ENCODE peak calls at places on chromosomes 7 and 10, in ten cellular contexts. K, N, P, A, L, E, W, T, V and Q are unnamed samples.

GRCh38 chr7:77422500-77422899 is 6.4 kb upstream of the GSAP start:
- DNase-seq in L (no peak), K (no peak), W (no peak), N (no peak), A (no peak), T (no peak), E (no peak), V (no peak), P (no peak), Q (no peak)

GRCh38 chr10:86673827-86674581 is 5.7 kb downstream of the LDB3 start:
- DNase-seq in P (no peak), N (no peak), V (peak; percentile 70), A (no peak), W (no peak), L (no peak), T (no peak), E (peak; percentile 70), K (no peak), Q (no peak)

GRCh38 chr7:152882576-152883310 is 123.2 kb downstream of the ACTR3B start:
- DNase-seq in T (no peak), E (no peak), P (peak; percentile 24), L (no peak), V (peak; percentile 24), K (no peak), W (no peak), A (no peak), N (no peak), Q (no peak)

GRCh38 chr7:157423886-157424565 is 87.2 kb downstream of the DNAJB6 start:
- DNase-seq in L (no peak), T (no peak), A (no peak), W (no peak), V (no peak), P (no peak), K (no peak), N (no peak), E (no peak), Q (no peak)

GRCh38 chr10:29357962-29358635 is 69.2 kb downstream of the LYZL1 start:
- DNase-seq in N (no peak), W (no peak), P (peak; percentile 45), T (no peak), K (no peak), E (no peak), A (no peak), V (no peak), L (no peak), Q (no peak)

GRCh38 chr7:32206987-32207386 is 136.8 kb upstream of the PDE1C start:
- DNase-seq in P (no peak), A (no peak), K (peak; percentile 36), W (no peak), E (peak; percentile 22), V (peak; percentile 86), N (peak; percentile 31), T (no peak), L (no peak), Q (no peak)

GRCh38 chr7:150369740-150370501 is 1.3 kb downstream of the REPIN1 start:
- DNase-seq in E (no peak), P (no peak), L (no peak), K (peak; percentile 32), A (no peak), N (peak; percentile 27), T (no peak), V (peak; percentile 49), W (no peak), Q (no peak)

GRCh38 chr7:22193361-22194016 is 163.5 kb downstream of the RAPGEF5 start:
- DNase-seq in W (peak; percentile 22), L (peak; percentile 13), V (peak; percentile 91), P (no peak), A (no peak), E (no peak), K (peak; percentile 50), N (no peak), T (peak; percentile 50), Q (no peak)

GRCh38 chr7:10325395-10325794 is 648.3 kb upstream of the PHF14 start:
- DNase-seq in N (no peak), W (no peak), E (no peak), T (no peak), L (no peak), V (no peak), P (no peak), A (no peak), K (no peak), Q (no peak)
- H3K4me3 ChIP-seq in N (no peak overlapping the region), W (no peak overlapping the region), E (no peak overlapping the region), T (no peak overlapping the region), L (no peak overlapping the region), V (no peak overlapping the region), P (no peak overlapping the region), A (no peak overlapping the region), K (no peak overlapping the region), Q (no peak overlapping the region)

GRCh38 chr7:2109936-2110585 is 122.7 kb downstream of the MAD1L1 start:
- DNase-seq in V (no peak), P (peak; percentile 39), T (no peak), W (no peak), A (no peak), K (peak; percentile 94), E (no peak), N (peak; percentile 85), L (peak; percentile 61), Q (peak; percentile 26)

GRCh38 chr7:2109251-2109935 is 123.4 kb downstream of the MAD1L1 start:
- DNase-seq in L (no peak), W (no peak), P (no peak), V (no peak), N (peak; percentile 21), A (no peak), E (no peak), T (no peak), K (peak; percentile 22), Q (no peak)

GRCh38 chr7:2112261-2113203 is 120.2 kb downstream of the MAD1L1 start:
- DNase-seq in W (no peak), N (no peak), K (no peak), A (no peak), T (no peak), E (no peak), V (no peak), L (no peak), P (no peak), Q (no peak)

GRCh38 chr7:2110586-2111396 is 122.0 kb downstream of the MAD1L1 start:
- DNase-seq in L (no peak), V (no peak), T (no peak), E (no peak), K (no peak), A (no peak), P (peak; percentile 31), N (no peak), W (no peak), Q (peak; percentile 44)

DNA sequence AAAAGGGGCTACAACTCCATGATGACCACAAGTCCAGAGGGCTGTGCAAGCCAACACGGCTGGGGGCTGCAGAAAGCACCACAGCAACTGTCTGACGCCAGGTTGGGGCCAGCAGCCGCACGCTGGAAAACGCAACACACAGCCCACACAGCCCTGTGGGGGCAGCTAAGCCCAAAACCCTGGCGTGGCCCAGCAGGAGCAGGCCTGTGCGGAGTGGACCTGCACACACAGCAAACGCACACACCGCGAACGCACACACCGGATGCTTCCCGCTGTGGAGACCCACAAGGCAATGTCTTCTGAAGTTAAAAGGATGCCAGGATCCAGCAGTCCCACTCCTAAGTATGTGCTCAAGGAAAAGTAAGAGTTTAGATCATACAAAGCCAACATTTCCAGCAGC is 121.2 kb downstream of the MAD1L1 start:
- DNase-seq in K (no peak), V (no peak), L (no peak), A (no peak), P (no peak), N (no peak), E (no peak), W (no peak), T (no peak), Q (no peak)
- H3K4me3 ChIP-seq in K (no peak overlapping the region), V (no peak overlapping the region), L (no peak overlapping the region), A (no peak overlapping the region), P (no peak overlapping the region), N (no peak overlapping the region), E (no peak overlapping the region), W (no peak overlapping the region), T (no peak overlapping the region), Q (no peak overlapping the region)

GRCh38 chr10:132398566-132398991 is 1.6 kb downstream of the PWWP2B start:
- DNase-seq in W (peak; percentile 63), V (no peak), E (peak; percentile 11), T (no peak), A (peak; percentile 29), L (no peak), K (no peak), P (no peak), N (no peak), Q (no peak)

GRCh38 chr10:132399117-132400035 is 2.4 kb downstream of the PWWP2B start:
- DNase-seq in W (peak; percentile 90), T (no peak), V (no peak), N (no peak), P (peak; percentile 72), K (no peak), E (peak; percentile 11), A (no peak), L (no peak), Q (peak; percentile 83)

GRCh38 chr10:132400041-132400546 is 3.1 kb downstream of the PWWP2B start:
- DNase-seq in W (peak; percentile 42), K (no peak), A (no peak), E (peak; percentile 14), N (no peak), V (no peak), T (no peak), P (no peak), L (no peak), Q (no peak)

GRCh38 chr10:132401396-132402168 is 4.6 kb downstream of the PWWP2B start:
- DNase-seq in L (no peak), P (peak; percentile 83), K (no peak), N (no peak), A (no peak), T (no peak), E (no peak), V (no peak), W (peak; percentile 26), Q (peak; percentile 90)

DNA sequence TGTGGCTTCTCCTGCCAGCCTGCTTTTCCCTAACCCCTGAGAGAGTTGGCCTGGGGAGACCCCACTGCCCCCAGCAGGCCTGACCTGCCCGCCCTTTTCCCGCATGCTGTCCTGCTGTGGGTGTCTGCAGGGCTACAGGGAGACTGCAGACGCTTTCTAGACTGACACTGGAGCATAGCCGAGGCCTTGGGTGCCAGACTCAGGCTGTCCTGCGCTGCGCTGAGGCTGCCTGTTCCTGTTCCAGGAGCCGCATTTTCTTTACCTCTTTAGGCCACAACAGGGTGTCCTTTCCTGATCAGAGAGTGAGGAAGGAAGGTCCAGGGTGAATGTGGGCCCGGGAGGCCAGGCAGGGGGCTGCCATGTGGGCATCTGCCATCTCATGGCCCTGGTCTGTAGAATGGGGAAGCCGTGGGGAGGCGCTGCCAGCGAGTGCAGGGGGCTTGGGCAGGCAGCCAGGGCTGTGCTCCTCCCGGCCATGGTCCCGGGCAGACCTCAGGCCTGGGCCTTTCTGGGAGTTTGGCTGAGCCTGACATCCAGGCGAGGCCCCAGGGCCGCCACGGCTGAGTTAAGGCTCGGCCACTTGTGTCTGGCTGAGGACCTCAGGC is 3.6 kb downstream of the PWWP2B start:
- DNase-seq in E (peak; percentile 32), L (no peak), P (no peak), N (no peak), K (no peak), V (no peak), A (no peak), T (no peak), W (peak; percentile 45), Q (no peak)
- H3K4me3 ChIP-seq in E (no peak overlapping the region), L (no peak overlapping the region), P (no peak overlapping the region), N (no peak overlapping the region), K (no peak overlapping the region), V (no peak overlapping the region), A (no peak overlapping the region), T (no peak overlapping the region), W (peak overlapping the region; percentile 76), Q (no peak overlapping the region)

GRCh38 chr10:125034671-125035070 is 92.7 kb downstream of the ZRANB1 start:
- DNase-seq in E (no peak), V (no peak), W (no peak), P (no peak), K (no peak), A (no peak), N (no peak), L (no peak), T (no peak), Q (no peak)
- H3K4me3 ChIP-seq in E (no peak overlapping the region), V (no peak overlapping the region), W (no peak overlapping the region), P (no peak overlapping the region), K (no peak overlapping the region), A (no peak overlapping the region), N (no peak overlapping the region), L (no peak overlapping the region), T (no peak overlapping the region), Q (no peak overlapping the region)